ENCODE peak calls at places on chromosome 10, in four cellular contexts. F is MM.1S, V is GM23338, E is OCI-LY7. N is an unnamed sample.

GRCh38 chr10:13375791-13376190 is 27.7 kb upstream of the SEPHS1 start:
- DNase-seq in V (no peak), F (no peak), E (no peak), N (no peak)

GRCh38 chr10:110005716-110006115 is 2.1 kb upstream of the ADD3 start:
- DNase-seq in E (peak), V (peak), F (no peak), N (peak)

GRCh38 chr10:117996709-117997108 is 50.0 kb downstream of the RAB11FIP2 start:
- DNase-seq in V (no peak), E (no peak), F (no peak), N (no peak)

GRCh38 chr10:64658528-64658927 is 1137.3 kb downstream of the REEP3 start:
- DNase-seq in V (peak), E (no peak), F (no peak), N (no peak)

GRCh38 chr10:65496541-65496940 is 1429.3 kb upstream of the LRRTM3 start:
- DNase-seq in E (no peak), F (no peak), V (no peak), N (no peak)

GRCh38 chr10:73039635-73040034 is 57.0 kb downstream of the P4HA1 start:
- DNase-seq in E (no peak), F (no peak), V (no peak), N (no peak)

GRCh38 chr10:17143055-17143690 is 13.6 kb upstream of the CUBN start:
- DNase-seq in V (no peak), F (no peak), E (no peak), N (no peak)

GRCh38 chr10:58515296-58515956 is 2.8 kb downstream of the BICC1 start:
- DNase-seq in F (no peak), E (no peak), V (no peak), N (no peak)

GRCh38 chr10:62851449-62851848 is 35.3 kb upstream of the EGR2 start:
- DNase-seq in V (peak), F (no peak), E (peak), N (peak)

GRCh38 chr10:4068255-4069028 is 283.4 kb upstream of the KLF6 start:
- DNase-seq in V (no peak), F (no peak), E (no peak), N (no peak)

GRCh38 chr10:83346216-83346910 is 792.9 kb upstream of the GHITM start:
- DNase-seq in E (no peak), F (no peak), V (no peak), N (no peak)

GRCh38 chr10:14016011-14016536 is 314.6 kb downstream of the FRMD4A start:
- DNase-seq in V (no peak), F (no peak), E (no peak), N (no peak)

GRCh38 chr10:69065406-69066361 is 22.2 kb upstream of the SRGN start:
- DNase-seq in F (no peak), V (no peak), E (no peak), N (no peak)

GRCh38 chr10:61452655-61453641 is at the start of gene TMEM26:
- DNase-seq in E (no peak), F (no peak), V (peak), N (peak)

GRCh38 chr10:69007260-69007659 is 18.7 kb downstream of the KIFBP start:
- DNase-seq in E (no peak), V (no peak), F (no peak), N (no peak)

GRCh38 chr10:104348601-104349000 is 5.0 kb upstream of the CFAP58 start:
- DNase-seq in V (no peak), E (no peak), F (no peak), N (no peak)

GRCh38 chr10:11081413-11081812 is 63.7 kb downstream of the CELF2 start:
- DNase-seq in V (no peak), E (no peak), F (no peak), N (no peak)

GRCh38 chr10:33734393-33735110 is 400.1 kb upstream of the NRP1 start:
- DNase-seq in F (peak), V (no peak), E (no peak), N (no peak)

GRCh38 chr10:93751832-93752231 is 5.9 kb upstream of the LGI1 start:
- DNase-seq in V (peak), E (peak), F (no peak), N (peak)

GRCh38 chr10:66167816-66168215 is 758.0 kb upstream of the LRRTM3 start:
- DNase-seq in V (no peak), E (no peak), F (no peak), N (no peak)

GRCh38 chr10:17780727-17781126 is 28.4 kb upstream of the MRC1 start:
- DNase-seq in E (no peak), V (no peak), F (no peak), N (peak)

GRCh38 chr10:10922062-10922461 is 95.6 kb upstream of the CELF2 start:
- DNase-seq in V (no peak), E (no peak), F (no peak), N (no peak)

GRCh38 chr10:31274310-31274709 is 44.7 kb upstream of the ZEB1 start:
- DNase-seq in F (no peak), V (no peak), E (no peak), N (no peak)

GRCh38 chr10:34658934-34659333 is 156.2 kb downstream of the PARD3 start:
- DNase-seq in F (no peak), E (no peak), V (no peak), N (no peak)

GRCh38 chr10:63702107-63702506 is 180.9 kb downstream of the REEP3 start:
- DNase-seq in V (no peak), F (no peak), E (no peak), N (no peak)

GRCh38 chr10:88800152-88801125 is 2.1 kb upstream of the LIPM start:
- DNase-seq in F (no peak), E (no peak), V (no peak), N (no peak)

GRCh38 chr10:12348870-12349627 is at the start of gene CAMK1D:
- DNase-seq in V (peak), E (peak), F (peak), N (peak)
- TF ChIP-seq CTCF in V (peak), E (peak), F (peak), N (peak)

DNA sequence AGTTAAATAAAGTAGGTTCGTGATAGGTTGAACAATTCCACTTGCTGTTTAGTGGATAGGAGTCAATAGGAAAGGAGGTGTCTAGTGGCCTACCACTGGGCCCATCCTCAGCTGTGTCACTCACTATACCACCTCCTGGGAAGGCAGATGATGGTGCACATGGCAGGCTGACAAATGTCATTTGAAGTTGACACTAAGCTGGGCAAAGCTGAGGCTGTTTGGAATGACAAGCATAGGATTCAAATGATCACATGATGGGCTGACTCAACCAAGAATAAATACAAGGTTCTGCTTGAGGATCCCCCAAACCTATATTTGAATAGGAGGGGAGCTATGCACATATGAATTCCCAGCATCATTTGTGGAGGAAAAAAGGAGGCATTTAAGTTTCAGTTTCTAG is 489.8 kb downstream of the RPS24 start:
- DNase-seq in E (no peak), F (no peak), V (no peak), N (no peak)
- TF ChIP-seq EZH2phosphoT487 in E (no peak), F (no peak), V (no peak), N (no peak)

GRCh38 chr10:113138937-113139585 is 189.0 kb downstream of the TCF7L2 start:
- DNase-seq in E (no peak), V (no peak), F (no peak), N (no peak)
- H3K27ac ChIP-seq in E (no peak), V (peak), F (no peak), N (no peak)

DNA sequence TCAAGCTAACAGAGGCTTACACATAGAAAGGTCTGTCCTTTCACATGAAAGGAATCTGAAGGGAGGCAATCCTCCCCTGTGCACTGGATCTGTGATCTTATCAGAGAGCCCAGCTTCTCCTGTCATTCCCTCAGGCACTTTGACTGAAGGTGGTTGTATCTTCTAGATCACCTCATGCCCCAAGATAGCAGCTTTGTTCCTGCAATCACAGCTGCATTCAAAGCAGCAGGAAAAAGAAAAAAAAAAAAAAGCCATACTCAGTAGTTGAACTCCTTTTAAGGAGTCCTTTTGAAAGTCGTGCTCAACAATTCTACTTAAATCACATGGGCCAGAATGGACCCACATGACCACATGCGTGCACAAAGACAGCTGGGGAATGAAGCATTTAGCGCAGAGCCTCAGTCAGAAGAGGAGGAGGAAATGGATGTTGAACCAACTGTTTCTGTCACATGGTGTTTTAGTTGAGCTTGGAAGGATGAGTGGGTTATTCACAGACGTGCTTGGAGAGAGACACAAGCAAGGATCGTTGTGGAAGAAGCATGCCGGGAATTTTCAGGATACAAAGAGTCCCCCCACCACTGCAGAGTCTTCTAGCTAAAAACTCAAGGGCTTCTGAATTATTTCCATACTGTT is 13.0 kb upstream of the PFKP start:
- DNase-seq in V (peak), F (no peak), E (no peak), N (no peak)
- TF ChIP-seq CTCF in V (no peak), F (no peak), E (no peak), N (no peak)

GRCh38 chr10:79178614-79179403 is 110.0 kb downstream of the ZMIZ1 start:
- DNase-seq in E (no peak), V (no peak), F (no peak), N (peak)

GRCh38 chr10:79173582-79174262 is 105.0 kb downstream of the ZMIZ1 start:
- DNase-seq in E (no peak), V (no peak), F (no peak), N (no peak)

GRCh38 chr10:79176949-79177602 is 108.3 kb downstream of the ZMIZ1 start:
- DNase-seq in F (no peak), V (no peak), E (peak), N (no peak)

GRCh38 chr10:79178070-79178576 is 109.4 kb downstream of the ZMIZ1 start:
- DNase-seq in E (no peak), V (no peak), F (no peak), N (no peak)

DNA sequence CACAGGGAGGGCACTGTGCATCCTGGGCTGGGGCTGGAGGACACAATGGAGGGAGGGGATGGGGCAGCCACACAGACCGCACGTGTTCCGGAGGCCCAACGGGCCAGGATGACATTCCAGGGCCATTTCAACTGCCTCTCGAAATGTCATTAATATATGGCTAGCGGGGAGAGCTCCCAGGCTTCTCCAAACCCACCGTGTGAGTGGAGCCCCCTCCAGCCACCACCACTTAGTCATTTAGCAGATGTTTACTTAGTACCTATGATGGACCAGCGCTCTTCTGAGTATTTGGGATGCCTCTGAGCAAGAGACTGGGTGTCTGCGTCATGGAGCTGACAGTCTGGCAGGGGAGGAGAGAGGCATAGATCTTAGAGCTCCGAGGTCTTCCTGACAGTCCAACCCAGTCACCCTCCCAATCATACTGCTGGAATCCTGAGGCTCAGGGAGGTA is 107.3 kb downstream of the ZMIZ1 start:
- DNase-seq in E (no peak), F (no peak), V (no peak), N (no peak)
- TF ChIP-seq EZH2phosphoT487 in E (no peak), F (no peak), V (no peak), N (no peak)

GRCh38 chr10:86138551-86139065 is 228.0 kb downstream of the GRID1 start:
- DNase-seq in F (no peak), V (no peak), E (no peak), N (no peak)

GRCh38 chr10:86137561-86137960 is 229.0 kb downstream of the GRID1 start:
- DNase-seq in E (no peak), V (no peak), F (no peak), N (no peak)

GRCh38 chr10:86141896-86142295 is 224.7 kb downstream of the GRID1 start:
- DNase-seq in F (no peak), V (no peak), E (no peak), N (no peak)

GRCh38 chr10:86135191-86135590 is 231.4 kb downstream of the GRID1 start:
- DNase-seq in F (no peak), V (no peak), E (no peak), N (no peak)

GRCh38 chr10:86139066-86139657 is 227.4 kb downstream of the GRID1 start:
- DNase-seq in V (peak), E (peak), F (no peak), N (peak)
- H3K27ac ChIP-seq in V (no peak), E (no peak), F (no peak), N (no peak)

GRCh38 chr10:126253613-126254002 is 134.7 kb downstream of the ADAM12 start:
- DNase-seq in V (no peak), F (no peak), E (no peak), N (no peak)

GRCh38 chr10:126259883-126260282 is 128.4 kb downstream of the ADAM12 start:
- DNase-seq in E (no peak), V (no peak), F (no peak), N (no peak)

GRCh38 chr10:126252884-126253612 is 135.2 kb downstream of the ADAM12 start:
- DNase-seq in F (no peak), V (no peak), E (no peak), N (no peak)

GRCh38 chr10:126255313-126255712 is 133.0 kb downstream of the ADAM12 start:
- DNase-seq in F (no peak), E (no peak), V (no peak), N (no peak)

DNA sequence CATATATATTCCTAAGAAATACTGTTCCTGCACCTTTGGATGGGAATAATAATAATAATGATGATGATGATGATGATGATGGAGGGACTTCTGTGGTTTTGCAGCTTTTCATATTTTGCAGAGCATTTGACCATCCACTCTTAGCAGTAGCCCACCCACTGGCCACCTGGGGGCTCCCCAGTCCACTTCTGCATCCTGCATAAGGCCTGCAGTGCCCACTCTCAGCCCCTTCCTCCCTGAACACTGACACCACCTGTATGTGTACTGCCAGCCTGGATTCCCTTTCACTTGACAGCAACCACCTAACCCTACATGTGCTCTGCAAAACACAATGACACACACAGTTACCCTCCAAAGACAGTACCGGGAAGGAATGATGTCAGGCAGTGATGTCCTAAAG is 131.4 kb downstream of the ADAM12 start:
- DNase-seq in V (peak), E (no peak), F (no peak), N (peak)
- TF ChIP-seq CTCF in V (peak), E (no peak), F (no peak), N (peak)

N was measured in neural progenitor cell.